ENCODE peak calls at places on chromosomes 7 and 10, in five cellular contexts. One of them, this sample, is unnamed.

GRCh38 chr10:79507436-79508167 is 4.7 kb upstream of the EIF5AL1 start:
- DNase-seq in GM12878: no peak
- DNase-seq in K562: no peak
- DNase-seq in H1: no peak
- DNase-seq in HepG2: no peak
- DNase-seq in this sample: no peak

GRCh38 chr10:102268333-102268999 is 23.1 kb downstream of the GBF1 start:
- DNase-seq in GM12878: no peak
- DNase-seq in K562: no peak
- DNase-seq in H1: no peak
- DNase-seq in HepG2: no peak
- DNase-seq in this sample: no peak

GRCh38 chr7:91264924-91265681 is 870 bp downstream of the FZD1 start:
- DNase-seq in GM12878: no peak
- DNase-seq in K562: no peak
- DNase-seq in H1: no peak
- DNase-seq in HepG2: no peak
- DNase-seq in this sample: no peak

GRCh38 chr10:92720306-92721165 is 30.8 kb downstream of the HHEX start:
- DNase-seq in GM12878: no peak
- DNase-seq in K562: no peak
- DNase-seq in H1: no peak
- DNase-seq in HepG2: no peak
- DNase-seq in this sample: no peak

GRCh38 chr7:50422858-50423257 is 27.3 kb downstream of the FIGNL1 start:
- DNase-seq in GM12878: no peak
- DNase-seq in K562: no peak
- DNase-seq in H1: no peak
- DNase-seq in HepG2: no peak
- DNase-seq in this sample: no peak

GRCh38 chr7:44145419-44145968 is 4.4 kb upstream of the MYL7 start:
- DNase-seq in GM12878: no peak
- DNase-seq in K562: peak
- DNase-seq in H1: no peak
- DNase-seq in HepG2: no peak
- DNase-seq in this sample: no peak

GRCh38 chr7:2508327-2509231 is 11.0 kb upstream of the LFNG start:
- DNase-seq in GM12878: no peak
- DNase-seq in K562: peak
- DNase-seq in H1: no peak
- DNase-seq in HepG2: no peak
- DNase-seq in this sample: no peak

GRCh38 chr7:96067321-96067720 is 254.6 kb downstream of the SLC25A13 start:
- DNase-seq in GM12878: no peak
- DNase-seq in K562: no peak
- DNase-seq in H1: no peak
- DNase-seq in HepG2: no peak
- DNase-seq in this sample: no peak

GRCh38 chr7:80420876-80421275 is 91.0 kb downstream of the GNAT3 start:
- DNase-seq in GM12878: no peak
- DNase-seq in K562: no peak
- DNase-seq in H1: no peak
- DNase-seq in HepG2: no peak
- DNase-seq in this sample: no peak

GRCh38 chr7:96819111-96819700 is 109.6 kb upstream of the SEM1 start:
- DNase-seq in GM12878: no peak
- DNase-seq in K562: no peak
- DNase-seq in H1: no peak
- DNase-seq in HepG2: no peak
- DNase-seq in this sample: no peak

GRCh38 chr10:78416031-78416800 is 382.6 kb downstream of the RPS24 start:
- DNase-seq in GM12878: no peak
- DNase-seq in K562: no peak
- DNase-seq in H1: no peak
- DNase-seq in HepG2: no peak
- DNase-seq in this sample: no peak

GRCh38 chr7:79281406-79281805 is 172.1 kb downstream of the MAGI2 start:
- DNase-seq in GM12878: no peak
- DNase-seq in K562: no peak
- DNase-seq in H1: no peak
- DNase-seq in HepG2: no peak
- DNase-seq in this sample: no peak

GRCh38 chr7:103343758-103344452 is 662 bp downstream of the DNAJC2 start:
- DNase-seq in GM12878: no peak
- DNase-seq in K562: no peak
- DNase-seq in H1: no peak
- DNase-seq in HepG2: peak
- DNase-seq in this sample: no peak

GRCh38 chr7:79308176-79308575 is 145.3 kb downstream of the MAGI2 start:
- DNase-seq in GM12878: no peak
- DNase-seq in K562: no peak
- DNase-seq in H1: no peak
- DNase-seq in HepG2: peak
- DNase-seq in this sample: peak

GRCh38 chr7:112366886-112367285 is 83.4 kb upstream of the IFRD1 start:
- DNase-seq in GM12878: no peak
- DNase-seq in K562: no peak
- DNase-seq in H1: no peak
- DNase-seq in HepG2: no peak
- DNase-seq in this sample: no peak

GRCh38 chr10:131748191-131748590 is 152.6 kb upstream of the PPP2R2D start:
- DNase-seq in GM12878: no peak
- DNase-seq in K562: no peak
- DNase-seq in H1: no peak
- DNase-seq in HepG2: no peak
- DNase-seq in this sample: no peak

GRCh38 chr7:70693690-70694356 is 438.1 kb upstream of the GALNT17 start:
- DNase-seq in GM12878: no peak
- DNase-seq in K562: peak
- DNase-seq in H1: no peak
- DNase-seq in HepG2: no peak
- DNase-seq in this sample: no peak

GRCh38 chr7:157488326-157488725 is 151.5 kb downstream of the DNAJB6 start:
- DNase-seq in GM12878: no peak
- DNase-seq in K562: no peak
- DNase-seq in H1: no peak
- DNase-seq in HepG2: no peak
- DNase-seq in this sample: no peak

GRCh38 chr7:157224627-157225026 is 85.9 kb downstream of the UBE3C start:
- DNase-seq in GM12878: no peak
- DNase-seq in K562: no peak
- DNase-seq in H1: no peak
- DNase-seq in HepG2: peak
- DNase-seq in this sample: no peak

GRCh38 chr7:70752794-70753241 is 379.1 kb upstream of the GALNT17 start:
- DNase-seq in GM12878: no peak
- DNase-seq in K562: no peak
- DNase-seq in H1: no peak
- DNase-seq in HepG2: peak
- DNase-seq in this sample: no peak

GRCh38 chr7:100088621-100089457 is at the start of gene COPS6:
- DNase-seq in GM12878: no peak
- DNase-seq in K562: peak
- DNase-seq in H1: no peak
- DNase-seq in HepG2: peak
- DNase-seq in this sample: no peak

GRCh38 chr7:30135551-30136271 is 925 bp downstream of the MTURN start:
- DNase-seq in GM12878: no peak
- DNase-seq in K562: no peak
- DNase-seq in H1: no peak
- DNase-seq in HepG2: peak
- DNase-seq in this sample: no peak

GRCh38 chr7:24831240-24831639 is 74.0 kb upstream of the GSDME start:
- DNase-seq in GM12878: no peak
- DNase-seq in K562: no peak
- DNase-seq in H1: no peak
- DNase-seq in HepG2: no peak
- DNase-seq in this sample: no peak

GRCh38 chr10:6542999-6543430 is 37.1 kb downstream of the PRKCQ start:
- DNase-seq in GM12878: no peak
- DNase-seq in K562: no peak
- DNase-seq in H1: no peak
- DNase-seq in HepG2: peak
- DNase-seq in this sample: no peak
- TF ChIP-seq JUND in GM12878: no peak
- TF ChIP-seq JUND in K562: no peak
- TF ChIP-seq JUND in H1: no peak
- TF ChIP-seq JUND in HepG2: no peak
- TF ChIP-seq JUND in this sample: no peak

GRCh38 chr7:155071121-155071651 is 1.1 kb downstream of the HTR5A start:
- DNase-seq in GM12878: no peak
- DNase-seq in K562: no peak
- DNase-seq in H1: no peak
- DNase-seq in HepG2: no peak
- DNase-seq in this sample: no peak
- TF ChIP-seq YY1 in GM12878: no peak
- TF ChIP-seq YY1 in K562: no peak
- TF ChIP-seq YY1 in H1: no peak
- TF ChIP-seq YY1 in HepG2: no peak
- TF ChIP-seq YY1 in this sample: no peak

GRCh38 chr10:31926765-31927596 is 1.6 kb downstream of the ARHGAP12 start:
- DNase-seq in GM12878: no peak
- DNase-seq in K562: no peak
- DNase-seq in H1: no peak
- DNase-seq in HepG2: no peak
- DNase-seq in this sample: no peak

GRCh38 chr10:31928531-31929259 is at the start of gene ARHGAP12:
- DNase-seq in GM12878: no peak
- DNase-seq in K562: peak
- DNase-seq in H1: no peak
- DNase-seq in HepG2: peak
- DNase-seq in this sample: no peak

GRCh38 chr10:31927597-31928530 is 767 bp downstream of the ARHGAP12 start:
- DNase-seq in GM12878: no peak
- DNase-seq in K562: peak
- DNase-seq in H1: no peak
- DNase-seq in HepG2: peak
- DNase-seq in this sample: no peak

GRCh38 chr10:31929986-31930675 is 1.5 kb upstream of the ARHGAP12 start:
- DNase-seq in GM12878: no peak
- DNase-seq in K562: no peak
- DNase-seq in H1: no peak
- DNase-seq in HepG2: no peak
- DNase-seq in this sample: no peak

GRCh38 chr10:31929260-31929985 is 792 bp upstream of the ARHGAP12 start:
- DNase-seq in GM12878: no peak
- DNase-seq in K562: peak
- DNase-seq in H1: no peak
- DNase-seq in HepG2: peak
- DNase-seq in this sample: no peak
- TF ChIP-seq CEBPB in GM12878: no peak
- TF ChIP-seq CEBPB in K562: no peak
- TF ChIP-seq CEBPB in H1: no peak
- TF ChIP-seq CEBPB in HepG2: no peak
- TF ChIP-seq CEBPB in this sample: no peak

GRCh38 chr10:115745943-115746342 is 527.1 kb downstream of the GFRA1 start:
- DNase-seq in GM12878: no peak
- DNase-seq in K562: no peak
- DNase-seq in H1: no peak
- DNase-seq in HepG2: no peak
- DNase-seq in this sample: no peak
- TF ChIP-seq JUND in GM12878: no peak
- TF ChIP-seq JUND in K562: no peak
- TF ChIP-seq JUND in H1: no peak
- TF ChIP-seq JUND in HepG2: no peak
- TF ChIP-seq JUND in this sample: no peak

GRCh38 chr10:100743626-100744135 is 1.7 kb upstream of the PAX2 start:
- DNase-seq in GM12878: no peak
- DNase-seq in K562: peak
- DNase-seq in H1: no peak
- DNase-seq in HepG2: peak
- DNase-seq in this sample: peak

GRCh38 chr10:100745882-100746412 is 565 bp downstream of the PAX2 start:
- DNase-seq in GM12878: no peak
- DNase-seq in K562: peak
- DNase-seq in H1: no peak
- DNase-seq in HepG2: no peak
- DNase-seq in this sample: no peak

GRCh38 chr10:100744980-100745881 is at the start of gene PAX2:
- DNase-seq in GM12878: no peak
- DNase-seq in K562: peak
- DNase-seq in H1: peak
- DNase-seq in HepG2: no peak
- DNase-seq in this sample: peak

GRCh38 chr10:100742936-100743335 is 2.4 kb upstream of the PAX2 start:
- DNase-seq in GM12878: no peak
- DNase-seq in K562: no peak
- DNase-seq in H1: no peak
- DNase-seq in HepG2: no peak
- DNase-seq in this sample: no peak

DNA sequence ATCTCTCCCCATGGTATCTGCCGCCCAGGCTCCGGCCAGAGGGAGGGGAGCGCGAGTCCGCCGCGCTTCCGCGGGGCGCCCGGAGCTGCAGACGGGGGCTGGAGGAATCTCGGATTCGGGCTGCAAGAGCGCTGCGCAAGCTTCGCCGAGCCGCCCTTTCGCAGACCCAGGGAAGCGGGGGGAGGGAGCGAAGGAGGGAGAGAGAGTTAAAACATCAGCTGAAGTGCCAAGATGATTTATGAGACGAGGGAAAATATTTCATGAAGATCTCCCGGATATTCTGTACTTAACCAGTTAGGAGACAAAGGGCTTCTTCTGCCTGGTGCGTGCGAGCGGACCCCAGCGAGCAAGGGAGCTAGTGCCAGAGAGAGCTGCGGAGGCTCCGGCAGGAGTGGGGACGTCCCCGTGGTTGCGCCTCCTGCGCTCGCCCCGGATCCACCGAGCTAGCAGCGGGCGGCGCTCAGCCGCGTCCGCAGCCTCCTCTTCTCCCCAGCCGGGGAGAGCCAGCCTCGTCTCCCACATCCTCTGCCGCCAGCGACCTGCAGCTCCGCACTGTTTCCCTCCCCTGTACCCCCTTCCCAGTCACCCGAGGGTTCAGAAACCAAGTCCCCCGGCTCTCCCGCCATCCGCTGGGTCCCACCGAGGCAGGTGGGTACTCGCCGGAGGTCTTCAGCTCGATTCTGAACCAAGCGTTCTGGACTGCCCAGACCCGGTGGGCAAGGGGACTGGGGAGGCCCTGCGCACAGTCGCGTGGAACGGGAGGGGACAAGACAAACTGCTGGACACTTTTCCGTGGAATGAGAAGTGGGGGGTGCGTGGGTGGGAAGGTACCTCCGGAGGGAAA is 1.0 kb upstream of the PAX2 start:
- DNase-seq in GM12878: no peak
- DNase-seq in K562: no peak
- DNase-seq in H1: no peak
- DNase-seq in HepG2: no peak
- DNase-seq in this sample: no peak
- TF ChIP-seq YY1 in GM12878: no peak
- TF ChIP-seq YY1 in K562: no peak
- TF ChIP-seq YY1 in H1: no peak
- TF ChIP-seq YY1 in HepG2: no peak
- TF ChIP-seq YY1 in this sample: no peak